ENCODE peak calls at places on chromosome 1, in ten cellular contexts. H is right lobe of liver, V is adrenal gland, G is A549, O is body of pancreas, B is prostate gland, D is upper lobe of left lung, M is suprapubic skin, Z is endothelial cell of umbilical vein, J is tibial nerve. W is an unnamed sample.

GRCh38 chr1:210908257-210908656 is 225.7 kb downstream of the KCNH1 start:
- DNase-seq in H (no peak), V (no peak), G (no peak), O (no peak), B (no peak), D (no peak), M (no peak), Z (no peak), J (no peak), W (no peak)

GRCh38 chr1:153903841-153904455 is 18.8 kb downstream of the GATAD2B start:
- DNase-seq in H (no peak), V (no peak), G (no peak), O (no peak), B (no peak), D (no peak), M (no peak), Z (no peak), J (peak), W (no peak)

GRCh38 chr1:25669781-25670567 is 53.4 kb downstream of the MAN1C1 start:
- DNase-seq in H (no peak), V (no peak), G (no peak), O (no peak), B (no peak), D (no peak), M (no peak), Z (no peak), J (no peak), W (no peak)

GRCh38 chr1:40709100-40709801 is 17.7 kb downstream of the NFYC start:
- DNase-seq in H (peak), V (peak), G (peak), O (peak), B (peak), D (peak), M (peak), Z (peak), J (peak), W (peak)

GRCh38 chr1:172818841-172819527 is 160.1 kb downstream of the FASLG start:
- DNase-seq in H (no peak), V (no peak), G (no peak), O (no peak), B (no peak), D (no peak), M (no peak), Z (no peak), J (no peak), W (peak)

GRCh38 chr1:185534806-185535205 is 199.4 kb upstream of the HMCN1 start:
- DNase-seq in H (no peak), V (peak), G (no peak), O (peak), B (peak), D (no peak), M (no peak), Z (peak), J (peak), W (no peak)

GRCh38 chr1:230268371-230269170 is 157.6 kb downstream of the PGBD5 start:
- DNase-seq in H (no peak), V (peak), G (peak), O (peak), B (peak), D (no peak), M (peak), Z (peak), J (no peak), W (peak)

GRCh38 chr1:206579747-206580437 is 32.4 kb downstream of the EIF2D start:
- DNase-seq in H (peak), V (peak), G (no peak), O (no peak), B (no peak), D (peak), M (peak), Z (no peak), J (peak), W (peak)

GRCh38 chr1:41662656-41663437 is 178.4 kb upstream of the EDN2 start:
- DNase-seq in H (no peak), V (peak), G (peak), O (peak), B (peak), D (peak), M (peak), Z (no peak), J (no peak), W (peak)

GRCh38 chr1:223702735-223703667 is 9.3 kb upstream of the CAPN2 start:
- DNase-seq in H (no peak), V (peak), G (no peak), O (no peak), B (no peak), D (no peak), M (no peak), Z (no peak), J (no peak), W (no peak)

GRCh38 chr1:200429221-200429751 is 19.4 kb upstream of the ZNF281 start:
- DNase-seq in H (no peak), V (no peak), G (no peak), O (no peak), B (no peak), D (no peak), M (no peak), Z (no peak), J (no peak), W (no peak)

GRCh38 chr1:223628233-223628632 is 37.3 kb downstream of the CAPN8 start:
- DNase-seq in H (peak), V (peak), G (peak), O (peak), B (peak), D (peak), M (no peak), Z (no peak), J (no peak), W (no peak)

GRCh38 chr1:29236743-29236992 is 346 bp downstream of the PTPRU start:
- DNase-seq in H (peak), V (no peak), G (no peak), O (no peak), B (no peak), D (no peak), M (no peak), Z (peak), J (no peak), W (no peak)

GRCh38 chr1:24459551-24460266 is 42.9 kb upstream of the RCAN3 start:
- DNase-seq in H (no peak), V (no peak), G (no peak), O (no peak), B (no peak), D (no peak), M (no peak), Z (no peak), J (no peak), W (no peak)

GRCh38 chr1:245153645-245154428 is 948 bp upstream of the KIF26B start:
- DNase-seq in H (peak), V (no peak), G (peak), O (peak), B (no peak), D (no peak), M (peak), Z (peak), J (no peak), W (peak)

GRCh38 chr1:47441450-47442106 is 3.7 kb downstream of the FOXD2 start:
- DNase-seq in H (no peak), V (no peak), G (no peak), O (no peak), B (no peak), D (no peak), M (no peak), Z (no peak), J (no peak), W (peak)

GRCh38 chr1:24721533-24721932 is 23.7 kb upstream of the CLIC4 start:
- DNase-seq in H (no peak), V (no peak), G (no peak), O (no peak), B (no peak), D (no peak), M (no peak), Z (no peak), J (no peak), W (no peak)

GRCh38 chr1:75135829-75136142 is 1.6 kb downstream of the LHX8 start:
- DNase-seq in H (no peak), V (no peak), G (no peak), O (no peak), B (no peak), D (no peak), M (no peak), Z (no peak), J (no peak), W (no peak)

GRCh38 chr1:197918815-197919522 is 1.8 kb downstream of the LHX9 start:
- DNase-seq in H (no peak), V (no peak), G (no peak), O (no peak), B (no peak), D (no peak), M (no peak), Z (peak), J (no peak), W (no peak)

GRCh38 chr1:108665047-108665446 is 4.2 kb upstream of the HENMT1 start:
- DNase-seq in H (no peak), V (no peak), G (no peak), O (no peak), B (no peak), D (no peak), M (no peak), Z (no peak), J (no peak), W (no peak)

GRCh38 chr1:103447471-103447870 is 78.0 kb upstream of the RNPC3 start:
- DNase-seq in H (no peak), V (no peak), G (no peak), O (no peak), B (no peak), D (no peak), M (no peak), Z (no peak), J (no peak), W (no peak)

GRCh38 chr1:27364696-27365371 is 1.9 kb downstream of the MAP3K6 start:
- DNase-seq in H (no peak), V (no peak), G (no peak), O (no peak), B (no peak), D (no peak), M (no peak), Z (no peak), J (no peak), W (no peak)

GRCh38 chr1:12063141-12064072 is at the start of gene TNFRSF8:
- DNase-seq in H (no peak), V (no peak), G (no peak), O (no peak), B (no peak), D (no peak), M (no peak), Z (no peak), J (no peak), W (no peak)

GRCh38 chr1:59016390-59016789 is 232.5 kb upstream of the JUN start:
- DNase-seq in H (no peak), V (no peak), G (no peak), O (no peak), B (no peak), D (no peak), M (no peak), Z (no peak), J (no peak), W (no peak)

GRCh38 chr1:159921251-159921650 is 4.1 kb downstream of the TAGLN2 start:
- DNase-seq in H (no peak), V (no peak), G (no peak), O (no peak), B (no peak), D (no peak), M (no peak), Z (peak), J (no peak), W (peak)

GRCh38 chr1:158285756-158286241 is 3.9 kb upstream of the CD1C start:
- DNase-seq in H (no peak), V (peak), G (no peak), O (no peak), B (no peak), D (peak), M (no peak), Z (peak), J (peak), W (peak)

GRCh38 chr1:162357681-162358266 is 18.9 kb downstream of the SPATA46 start:
- DNase-seq in H (no peak), V (no peak), G (peak), O (no peak), B (no peak), D (no peak), M (no peak), Z (peak), J (no peak), W (no peak)

GRCh38 chr1:32005522-32005921 is 8.1 kb upstream of the KHDRBS1 start:
- DNase-seq in H (no peak), V (no peak), G (no peak), O (no peak), B (no peak), D (peak), M (no peak), Z (no peak), J (no peak), W (no peak)

GRCh38 chr1:201982923-201983805 is 716 bp downstream of the RNPEP start:
- DNase-seq in H (peak), V (peak), G (peak), O (peak), B (peak), D (peak), M (peak), Z (peak), J (peak), W (peak)

GRCh38 chr1:33342041-33342723 is 21.3 kb upstream of the A3GALT2 start:
- DNase-seq in H (peak), V (peak), G (peak), O (peak), B (peak), D (peak), M (peak), Z (peak), J (peak), W (no peak)

GRCh38 chr1:33344896-33345295 is 24.0 kb upstream of the A3GALT2 start:
- DNase-seq in H (no peak), V (no peak), G (no peak), O (no peak), B (no peak), D (no peak), M (no peak), Z (no peak), J (no peak), W (no peak)

GRCh38 chr1:33341190-33341589 is 20.3 kb upstream of the A3GALT2 start:
- DNase-seq in H (no peak), V (peak), G (no peak), O (no peak), B (no peak), D (no peak), M (no peak), Z (no peak), J (no peak), W (no peak)

GRCh38 chr1:33346921-33347649 is 26.2 kb upstream of the A3GALT2 start:
- DNase-seq in H (no peak), V (peak), G (peak), O (peak), B (no peak), D (peak), M (no peak), Z (peak), J (no peak), W (no peak)

GRCh38 chr1:33343539-33343938 is 22.6 kb upstream of the A3GALT2 start:
- DNase-seq in H (no peak), V (peak), G (no peak), O (no peak), B (no peak), D (peak), M (no peak), Z (no peak), J (no peak), W (no peak)
- H3K27ac ChIP-seq in H (peak), V (peak), G (peak), O (peak), B (no peak), D (peak), M (peak), Z (no peak), J (peak), W (peak)

GRCh38 chr1:175023043-175023921 is at the start of gene MRPS14:
- DNase-seq in H (peak), V (peak), G (peak), O (peak), B (peak), D (peak), M (peak), Z (peak), J (peak), W (peak)
- TF ChIP-seq POLR2A in H (peak), V (peak), G (peak), O (peak), B (peak), D (no peak), M (peak), Z (peak), J (peak), W (peak)

DNA sequence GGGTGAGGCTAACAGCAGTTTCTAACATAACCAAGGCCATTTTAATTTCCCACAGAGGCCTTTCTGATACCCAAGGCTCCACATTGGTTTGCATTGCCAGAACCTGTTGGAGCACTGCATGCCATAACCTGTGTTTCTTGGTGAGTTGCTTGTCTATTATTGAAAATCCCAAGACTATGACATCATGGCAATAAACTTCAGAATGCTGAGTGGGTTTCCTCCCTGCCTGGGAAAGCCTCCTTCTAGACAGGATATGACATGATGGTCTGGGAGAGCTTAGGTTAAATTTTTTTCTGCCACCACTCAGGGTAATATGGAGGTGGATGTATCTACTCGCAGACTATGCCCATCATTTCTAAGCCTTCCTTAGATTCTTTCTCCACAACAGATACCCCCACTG is 23.2 kb upstream of the PTGFRN start:
- DNase-seq in H (no peak), V (no peak), G (no peak), O (no peak), B (peak), D (no peak), M (no peak), Z (peak), J (no peak), W (no peak)
- H3K27ac ChIP-seq in H (no peak), V (no peak), G (no peak), O (no peak), B (no peak), D (no peak), M (peak), Z (peak), J (no peak), W (no peak)

GRCh38 chr1:15523922-15524282 is at the start of gene CASP9:
- DNase-seq in H (no peak), V (no peak), G (peak), O (no peak), B (no peak), D (no peak), M (no peak), Z (no peak), J (no peak), W (no peak)
- TF ChIP-seq POLR2A in H (peak), V (peak), G (peak), O (peak), B (peak), D (no peak), M (peak), Z (no peak), J (no peak), W (no peak)

DNA sequence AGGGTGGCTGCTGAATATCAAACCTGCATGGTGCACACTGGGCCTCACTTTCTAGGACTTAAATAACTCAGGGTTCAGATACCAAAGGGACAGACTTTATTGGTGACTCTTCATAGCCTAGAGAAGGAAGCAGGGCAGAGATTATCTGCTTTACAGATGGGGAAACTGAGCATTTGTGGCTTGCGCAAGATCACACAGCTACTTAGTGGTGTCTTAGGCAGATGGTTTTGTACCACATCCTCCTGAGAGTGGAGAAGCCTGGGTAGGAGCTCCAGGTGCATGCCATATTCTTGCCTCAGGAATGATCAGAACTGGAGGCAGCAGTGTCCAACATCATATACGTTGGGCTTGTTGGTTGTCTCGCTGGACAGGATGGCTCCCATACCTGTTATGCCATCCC is 6.8 kb upstream of the DPH2 start:
- DNase-seq in H (no peak), V (no peak), G (no peak), O (no peak), B (no peak), D (no peak), M (no peak), Z (no peak), J (no peak), W (no peak)
- H3K27ac ChIP-seq in H (no peak), V (no peak), G (no peak), O (no peak), B (no peak), D (no peak), M (no peak), Z (no peak), J (no peak), W (no peak)

GRCh38 chr1:65421341-65422174 is 1.1 kb downstream of the LEPR start:
- DNase-seq in H (no peak), V (peak), G (no peak), O (no peak), B (no peak), D (no peak), M (no peak), Z (peak), J (peak), W (no peak)

GRCh38 chr1:65422241-65423203 is 2.1 kb downstream of the LEPR start:
- DNase-seq in H (no peak), V (no peak), G (no peak), O (no peak), B (no peak), D (no peak), M (no peak), Z (peak), J (no peak), W (no peak)

GRCh38 chr1:65419681-65420589 is 533 bp upstream of the LEPR start:
- DNase-seq in H (peak), V (peak), G (peak), O (peak), B (peak), D (peak), M (peak), Z (peak), J (peak), W (peak)

GRCh38 chr1:65418522-65419185 is 1.8 kb upstream of the LEPR start:
- DNase-seq in H (no peak), V (no peak), G (no peak), O (no peak), B (no peak), D (no peak), M (no peak), Z (no peak), J (no peak), W (no peak)

GRCh38 chr1:65420590-65421340 is at the start of the genes LEPR and LEPROT:
- DNase-seq in H (no peak), V (no peak), G (peak), O (no peak), B (no peak), D (no peak), M (no peak), Z (no peak), J (peak), W (no peak)
- TF ChIP-seq POLR2A in H (peak), V (peak), G (peak), O (peak), B (peak), D (peak), M (peak), Z (peak), J (peak), W (no peak)

W was measured in spleen.